ENCODE peak calls at places on chromosomes 16 and 17, in five cellular contexts. R is H9, F is H1, T is trophoblast cell, H is neuronal stem cell. G is an unnamed sample.

GRCh38 chr16:80948886-80949502 is 57.7 kb downstream of the CMC2 start:
- DNase-seq in F (peak; percentile 88), H (peak; percentile 59), T (peak; percentile 65), R (peak; percentile 80), G (peak; percentile 20)

GRCh38 chr16:25097304-25097988 is 14.1 kb upstream of the LCMT1 start:
- DNase-seq in F (no peak), H (no peak), R (no peak), T (peak; percentile 47), G (peak; percentile 76)

GRCh38 chr16:61900482-61900881 is 135.8 kb downstream of the CDH8 start:
- DNase-seq in T (peak; percentile 66), F (no peak), H (no peak), R (no peak), G (no peak)

GRCh38 chr17:80798595-80799552 is 192.8 kb upstream of the CHMP6 start:
- DNase-seq in R (peak; percentile 10), H (no peak), T (no peak), F (no peak), G (no peak)

GRCh38 chr16:88970095-88970494 is 6.9 kb downstream of the CBFA2T3 start:
- DNase-seq in T (no peak), F (no peak), H (no peak), R (no peak), G (no peak)

GRCh38 chr17:10613775-10614513 is 43.2 kb downstream of the MYH3 start:
- DNase-seq in T (peak; percentile 37), F (no peak), H (no peak), R (no peak), G (peak; percentile 13)

GRCh38 chr17:56679148-56679766 is 85.8 kb downstream of the NOG start:
- DNase-seq in H (peak; percentile 46), R (no peak), T (peak; percentile 68), F (no peak), G (peak; percentile 56)

GRCh38 chr16:1183235-1183907 is 30.5 kb downstream of the CACNA1H start:
- DNase-seq in R (no peak), F (no peak), T (peak; percentile 48), H (no peak), G (peak; percentile 63)

GRCh38 chr17:69539781-69540319 is 125.4 kb downstream of the MAP2K6 start:
- DNase-seq in T (peak; percentile 84), R (no peak), F (no peak), H (no peak), G (peak; percentile 93)

GRCh38 chr17:59399914-59400313 is 68.5 kb downstream of the YPEL2 start:
- DNase-seq in T (no peak), R (no peak), H (no peak), F (no peak), G (no peak)

GRCh38 chr16:6484121-6484520 is 848.5 kb upstream of the RBFOX1 start:
- DNase-seq in H (no peak), F (no peak), R (no peak), T (no peak), G (no peak)

GRCh38 chr17:81927145-81927652 is 336 bp downstream of the MAFG start:
- DNase-seq in F (no peak), T (no peak), R (no peak), H (no peak), G (no peak)

GRCh38 chr16:71738820-71739219 is 14.3 kb upstream of the PHLPP2 start:
- DNase-seq in T (no peak), F (no peak), R (no peak), H (no peak), G (no peak)

GRCh38 chr17:32323046-32323445 is 18.9 kb downstream of the C17orf75 start:
- DNase-seq in H (no peak), F (no peak), T (no peak), R (no peak), G (no peak)

GRCh38 chr17:32318071-32318470 is 23.9 kb downstream of the C17orf75 start:
- DNase-seq in H (no peak), T (no peak), F (no peak), R (no peak), G (no peak)

GRCh38 chr17:32323784-32324590 is 18.0 kb downstream of the C17orf75 start:
- DNase-seq in T (no peak), F (no peak), H (peak; percentile 39), R (no peak), G (peak; percentile 31)

GRCh38 chr17:32319548-32319905 is 22.4 kb downstream of the C17orf75 start:
- DNase-seq in T (peak; percentile 86), R (peak; percentile 91), F (peak; percentile 98), H (peak; percentile 61), G (peak; percentile 41)

GRCh38 chr17:32320847-32321246 is 21.1 kb downstream of the C17orf75 start:
- DNase-seq in T (no peak), R (peak; percentile 27), F (no peak), H (no peak), G (no peak)
- H3K14ac ChIP-seq in T (no peak overlapping the region), R (no peak overlapping the region), F (no peak overlapping the region), H (peak overlapping the region; percentile 98), G (no peak overlapping the region)

GRCh38 chr17:21214015-21214776 is at the start of gene TMEM11:
- DNase-seq in H (peak; percentile 94), R (peak; percentile 98), T (peak; percentile 98), F (peak; percentile 97), G (peak; percentile 94)
- H3K14ac ChIP-seq in H (peak within 1 kb of the TSS; percentile 76), R (peak within 1 kb of the TSS; percentile 95), T (peak within 1 kb of the TSS; percentile 98), F (no peak within 1 kb of the TSS), G (peak within 1 kb of the TSS; percentile 92)

GRCh38 chr16:69186642-69187386 is at the start of gene SNTB2:
- DNase-seq in R (peak; percentile 93), H (peak; percentile 90), F (peak; percentile 95), T (peak; percentile 98), G (peak; percentile 83)
- H3K14ac ChIP-seq in R (peak within 1 kb of the TSS; percentile 98), H (peak within 1 kb of the TSS; percentile 97), F (no peak within 1 kb of the TSS), T (peak within 1 kb of the TSS; percentile 89), G (peak within 1 kb of the TSS; percentile 99)

GRCh38 chr16:27313422-27314160 is at the start of gene IL4R:
- DNase-seq in H (peak; percentile 48), F (peak; percentile 73), T (peak; percentile 80), R (peak; percentile 50), G (peak; percentile 77)

GRCh38 chr16:27312580-27313421 is 973 bp upstream of the IL4R start:
- DNase-seq in F (no peak), T (no peak), R (no peak), H (no peak), G (no peak)

GRCh38 chr16:27315333-27316037 is 1.7 kb downstream of the IL4R start:
- DNase-seq in T (peak; percentile 88), H (no peak), R (peak; percentile 57), F (peak; percentile 60), G (peak; percentile 65)

GRCh38 chr16:27314986-27315332 is 1.2 kb downstream of the IL4R start:
- DNase-seq in F (no peak), H (no peak), T (no peak), R (no peak), G (no peak)

DNA sequence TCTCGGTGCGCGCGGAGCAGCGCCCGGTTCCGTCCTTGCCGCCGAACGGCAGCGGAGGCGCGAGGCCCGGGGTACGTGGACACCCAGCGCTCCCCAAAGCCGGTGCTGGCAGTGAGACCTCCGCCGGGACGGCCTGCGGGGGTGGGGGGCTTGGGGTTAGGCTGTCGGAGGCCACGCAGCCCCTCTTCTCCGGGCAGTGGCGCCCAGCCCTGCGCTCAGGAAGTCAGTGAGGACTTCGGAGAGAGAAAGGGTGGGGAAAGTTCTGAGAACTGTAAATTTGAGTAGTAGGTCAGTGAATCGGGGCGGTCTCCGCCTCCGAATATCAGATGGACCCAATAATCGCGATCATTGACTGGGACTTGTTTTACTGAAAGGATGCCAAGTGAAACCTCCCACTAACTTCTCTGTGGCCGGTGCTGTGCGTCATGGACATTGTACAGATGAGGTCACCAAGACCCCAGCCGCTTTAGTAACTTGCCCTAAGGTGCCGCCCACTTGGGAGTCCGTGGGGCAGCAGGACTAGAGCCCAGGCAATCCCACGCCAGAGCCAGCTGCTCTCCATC is 468 bp downstream of the IL4R start:
- DNase-seq in H (no peak), T (peak; percentile 70), R (no peak), F (peak; percentile 72), G (peak; percentile 97)
- H3K14ac ChIP-seq in H (peak overlapping the region; percentile 82), T (peak overlapping the region; percentile 97), R (peak overlapping the region; percentile 83), F (no peak overlapping the region), G (peak overlapping the region; percentile 88)

DNA sequence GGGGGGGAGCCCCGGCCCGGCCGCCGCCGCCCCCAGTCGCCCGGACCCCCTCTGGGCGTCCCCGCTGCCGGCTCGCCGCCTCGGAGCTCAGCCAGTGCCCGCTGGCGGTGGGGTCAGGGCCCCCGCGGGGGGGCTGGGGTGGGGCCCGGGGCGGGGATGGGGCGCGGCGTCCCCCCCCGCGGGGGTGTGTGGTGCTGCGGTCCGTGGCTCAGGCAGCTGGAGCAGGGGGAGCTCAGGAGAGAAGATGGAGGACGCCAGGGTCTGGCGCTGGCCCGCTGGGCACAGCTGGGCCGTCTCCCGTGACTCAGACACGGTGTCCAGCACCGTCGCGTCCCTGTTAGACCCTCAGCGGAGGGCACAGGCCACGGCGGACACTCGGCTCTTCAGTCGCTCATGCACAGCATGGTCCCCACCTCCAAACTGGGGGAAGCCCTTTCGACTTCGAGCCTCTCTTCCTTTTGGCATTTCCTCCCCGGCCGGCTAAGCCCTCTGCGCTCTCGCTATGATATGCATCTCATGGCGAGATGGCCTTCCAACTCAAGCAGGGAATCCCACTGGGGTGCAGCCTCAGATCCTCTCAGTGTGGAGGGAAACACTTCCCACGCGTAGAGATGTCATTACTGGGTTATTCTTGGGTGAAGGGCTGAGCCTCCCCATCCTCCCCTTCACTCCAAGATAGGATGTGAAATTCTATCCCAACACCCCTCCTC is 402 bp upstream of the VEZF1 start:
- DNase-seq in H (peak; percentile 54), R (peak; percentile 82), T (peak; percentile 63), F (peak; percentile 83), G (peak; percentile 66)
- H3K14ac ChIP-seq in H (peak overlapping the region; percentile 99), R (peak overlapping the region; percentile 30), T (peak overlapping the region; percentile 82), F (peak overlapping the region; percentile 9), G (peak overlapping the region; percentile 97)